ENCODE peak calls at places on chromosomes 3 and 15, in ten cellular contexts. D, Y, U, E, H, M, W, A, F and C are unnamed samples.

GRCh38 chr3:127915115-127915936 is at the start of gene KBTBD12:
- DNase-seq in D (no peak), Y (no peak), U (no peak), E (peak; percentile 20), H (no peak), M (peak; percentile 77), W (no peak), A (peak; percentile 73), F (peak; percentile 96), C (peak; percentile 34)

GRCh38 chr3:183313764-183314163 is 60.7 kb downstream of the B3GNT5 start:
- DNase-seq in D (no peak), Y (no peak), U (no peak), E (no peak), H (no peak), M (no peak), W (no peak), A (no peak), F (no peak), C (no peak)

GRCh38 chr3:162354343-162354742 is 857.7 kb downstream of the OTOL1 start:
- DNase-seq in D (no peak), Y (peak; percentile 78), U (no peak), E (no peak), H (no peak), M (no peak), W (no peak), A (no peak), F (no peak), C (no peak)

GRCh38 chr15:77186518-77187095 is 115.7 kb upstream of the TSPAN3 start:
- DNase-seq in D (no peak), Y (peak; percentile 47), U (no peak), E (no peak), H (no peak), M (no peak), W (no peak), A (no peak), F (no peak), C (no peak)

GRCh38 chr3:58246148-58247051 is 8.8 kb downstream of the ABHD6 start:
- DNase-seq in D (peak; percentile 28), Y (no peak), U (no peak), E (no peak), H (no peak), M (no peak), W (no peak), A (no peak), F (no peak), C (no peak)

GRCh38 chr3:109480014-109480413 is 142.7 kb upstream of the DPPA4 start:
- DNase-seq in D (no peak), Y (no peak), U (no peak), E (no peak), H (no peak), M (no peak), W (no peak), A (no peak), F (no peak), C (no peak)

GRCh38 chr3:113985526-113985925 is 37.7 kb downstream of the ZDHHC23 start:
- DNase-seq in D (no peak), Y (no peak), U (no peak), E (no peak), H (no peak), M (no peak), W (no peak), A (no peak), F (no peak), C (no peak)

GRCh38 chr3:33317963-33318708 is 40.9 kb downstream of the FBXL2 start:
- DNase-seq in D (no peak), Y (no peak), U (no peak), E (no peak), H (no peak), M (no peak), W (no peak), A (no peak), F (no peak), C (no peak)

GRCh38 chr3:98259707-98260106 is 4.3 kb upstream of the OR5H6 start:
- DNase-seq in D (no peak), Y (no peak), U (no peak), E (no peak), H (no peak), M (no peak), W (no peak), A (no peak), F (no peak), C (no peak)

GRCh38 chr3:86867990-86868389 is 123.0 kb downstream of the VGLL3 start:
- DNase-seq in D (no peak), Y (peak; percentile 77), U (no peak), E (no peak), H (no peak), M (no peak), W (no peak), A (no peak), F (no peak), C (no peak)

GRCh38 chr15:90191795-90192494 is 9.2 kb upstream of the SEMA4B start:
- DNase-seq in D (peak; percentile 93), Y (no peak), U (peak; percentile 90), E (peak; percentile 99), H (peak; percentile 94), M (peak; percentile 95), W (no peak), A (peak; percentile 67), F (peak; percentile 88), C (peak; percentile 85)

GRCh38 chr15:97893988-97894387 is 66.5 kb upstream of the ARRDC4 start:
- DNase-seq in D (no peak), Y (no peak), U (no peak), E (no peak), H (no peak), M (no peak), W (no peak), A (no peak), F (no peak), C (no peak)

GRCh38 chr3:42975456-42975855 is 3.7 kb upstream of the GASK1A start:
- DNase-seq in D (no peak), Y (no peak), U (no peak), E (no peak), H (no peak), M (no peak), W (no peak), A (no peak), F (no peak), C (no peak)

GRCh38 chr3:120743081-120743365 is 479 bp downstream of the GTF2E1 start:
- DNase-seq in D (no peak), Y (peak; percentile 29), U (no peak), E (no peak), H (no peak), M (no peak), W (no peak), A (no peak), F (no peak), C (no peak)

GRCh38 chr3:48155122-48155521 is 33.1 kb downstream of the CDC25A start:
- DNase-seq in D (no peak), Y (peak; percentile 94), U (no peak), E (peak; percentile 28), H (no peak), M (no peak), W (peak; percentile 39), A (no peak), F (no peak), C (no peak)

GRCh38 chr15:78808550-78808949 is 2.7 kb downstream of the ADAMTS7 start:
- DNase-seq in D (no peak), Y (peak; percentile 34), U (no peak), E (no peak), H (no peak), M (no peak), W (peak; percentile 71), A (peak; percentile 60), F (no peak), C (no peak)

GRCh38 chr3:13344663-13345062 is 75.5 kb downstream of the NUP210 start:
- DNase-seq in D (no peak), Y (no peak), U (no peak), E (no peak), H (no peak), M (no peak), W (no peak), A (no peak), F (no peak), C (no peak)

GRCh38 chr15:65055201-65055870 is 10.1 kb downstream of the SLC51B start:
- DNase-seq in D (peak; percentile 83), Y (peak; percentile 45), U (no peak), E (no peak), H (no peak), M (no peak), W (no peak), A (no peak), F (no peak), C (peak; percentile 48)

GRCh38 chr15:68537506-68537905 is 41.3 kb upstream of the CORO2B start:
- DNase-seq in D (no peak), Y (peak; percentile 53), U (no peak), E (no peak), H (no peak), M (no peak), W (no peak), A (no peak), F (no peak), C (no peak)
- TF ChIP-seq POLR2A in D (no peak), Y (no peak), U (no peak), E (no peak), H (no peak), M (no peak), W (no peak), A (no peak), F (no peak), C (no peak)

DNA sequence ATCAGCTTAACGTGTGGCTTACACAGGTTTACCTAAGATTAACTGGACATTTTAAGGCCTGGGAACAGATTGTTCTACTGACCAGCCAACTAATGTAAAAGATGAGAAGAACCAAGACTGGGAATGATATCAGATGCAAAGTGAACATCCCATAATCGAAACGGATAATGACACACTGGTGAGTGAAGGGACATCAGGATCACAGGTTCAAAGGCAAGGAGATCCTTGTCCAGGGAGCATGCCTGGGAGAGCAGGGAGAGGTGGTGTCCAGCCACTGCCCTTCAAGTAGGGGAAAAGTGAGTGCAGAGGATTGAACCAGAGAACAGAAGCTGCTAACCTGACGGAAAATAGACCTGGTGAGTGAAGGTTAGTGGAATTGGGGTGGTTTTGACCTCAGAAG is 228.8 kb downstream of the RORA start:
- DNase-seq in D (no peak), Y (no peak), U (no peak), E (no peak), H (no peak), M (no peak), W (no peak), A (no peak), F (no peak), C (no peak)
- TF ChIP-seq CTCF in D (no peak), Y (no peak), U (no peak), E (no peak), H (no peak), M (no peak), W (no peak), A (no peak), F (no peak), C (no peak)

GRCh38 chr3:44363591-44363990 is 25.0 kb downstream of the TCAIM start:
- DNase-seq in D (no peak), Y (no peak), U (no peak), E (no peak), H (no peak), M (no peak), W (peak; percentile 5), A (no peak), F (no peak), C (no peak)

GRCh38 chr3:44365952-44366351 is 27.4 kb downstream of the TCAIM start:
- DNase-seq in D (no peak), Y (no peak), U (no peak), E (no peak), H (no peak), M (no peak), W (no peak), A (no peak), F (no peak), C (no peak)
- TF ChIP-seq POLR2A in D (no peak), Y (no peak), U (no peak), E (no peak), H (no peak), M (no peak), W (no peak), A (no peak), F (no peak), C (no peak)

GRCh38 chr15:66702770-66703539 is 919 bp downstream of the SMAD6 start:
- DNase-seq in D (no peak), Y (no peak), U (no peak), E (peak; percentile 45), H (peak; percentile 84), M (no peak), W (no peak), A (peak; percentile 25), F (no peak), C (peak; percentile 36)
- TF ChIP-seq CTCF in D (no peak), Y (no peak), U (no peak), E (no peak), H (no peak), M (no peak), W (no peak), A (no peak), F (no peak), C (no peak)